ENCODE peak calls at places on chromosome 15, in five cellular contexts. H, E, V, R and L are unnamed samples.

GRCh38 chr15:32864841-32865240 is 147.0 kb downstream of the GREM1 start:
- DNase-seq in V (no peak), R (no peak), H (no peak), E (no peak), L (no peak)

GRCh38 chr15:44038801-44039200 is 156.3 kb downstream of the FRMD5 start:
- DNase-seq in E (peak; percentile 44), H (no peak), R (no peak), V (no peak), L (peak; percentile 45)

GRCh38 chr15:55698653-55699052 is 44.3 kb downstream of the PRTG start:
- DNase-seq in R (no peak), E (no peak), V (no peak), H (no peak), L (no peak)

GRCh38 chr15:63094495-63094931 is 27.1 kb upstream of the LACTB start:
- DNase-seq in E (no peak), R (no peak), V (no peak), H (no peak), L (no peak)

GRCh38 chr15:62750471-62750870 is 292.1 kb upstream of the TPM1 start:
- DNase-seq in R (no peak), H (no peak), E (no peak), V (no peak), L (no peak)

GRCh38 chr15:29711531-29711930 is 110.7 kb downstream of the TJP1 start:
- DNase-seq in V (no peak), H (no peak), R (no peak), E (no peak), L (no peak)

GRCh38 chr15:35362195-35362829 is 183.7 kb downstream of the DPH6 start:
- DNase-seq in V (no peak), H (no peak), E (no peak), R (no peak), L (no peak)

GRCh38 chr15:48800811-48801460 is 9.9 kb downstream of the CEP152 start:
- DNase-seq in E (peak; percentile 59), R (no peak), V (no peak), H (no peak), L (no peak)

GRCh38 chr15:99447497-99448371 is 118.0 kb upstream of the MEF2A start:
- DNase-seq in V (no peak), E (no peak), H (peak; percentile 27), R (no peak), L (no peak)

GRCh38 chr15:100987143-100987542 is 68.0 kb downstream of the LRRK1 start:
- DNase-seq in E (no peak), H (no peak), V (no peak), R (no peak), L (no peak)

GRCh38 chr15:79058260-79058850 is 32.2 kb downstream of the RASGRF1 start:
- DNase-seq in V (no peak), R (no peak), H (no peak), E (no peak), L (no peak)

GRCh38 chr15:21261965-21262850 is 178.1 kb downstream of the POTEB3 start:
- DNase-seq in V (no peak), R (no peak), H (no peak), E (no peak), L (no peak)

GRCh38 chr15:41281236-41281635 is 50.2 kb downstream of the CHP1 start:
- DNase-seq in H (no peak), R (no peak), V (no peak), E (peak; percentile 70), L (no peak)

GRCh38 chr15:58019503-58020376 is 45.8 kb downstream of the ALDH1A2 start:
- DNase-seq in H (no peak), V (no peak), R (no peak), E (no peak), L (no peak)

GRCh38 chr15:83288381-83288801 is 3.9 kb upstream of the BNC1 start:
- DNase-seq in H (no peak), E (no peak), V (no peak), R (no peak), L (no peak)

GRCh38 chr15:90463381-90463780 is 66.3 kb upstream of the CRTC3 start:
- DNase-seq in R (no peak), H (no peak), E (no peak), V (no peak), L (no peak)

GRCh38 chr15:87576486-87577176 is 679.9 kb downstream of the NTRK3 start:
- DNase-seq in V (no peak), H (no peak), E (peak; percentile 36), R (no peak), L (no peak)

GRCh38 chr15:26679927-26680326 is 92.9 kb downstream of the GABRB3 start:
- DNase-seq in E (no peak), R (no peak), H (no peak), V (no peak), L (no peak)